ENCODE peak calls at places on chromosomes 7 and 10, in four cellular contexts. One of them, this sample, is unnamed.

GRCh38 chr10:1665681-1666080 is 71.6 kb downstream of the ADARB2 start:
- DNase-seq in thoracic aorta: no peak
- DNase-seq in NCI-H82: no peak
- DNase-seq in CD8-positive, alpha-beta memory T cell: no peak
- DNase-seq in this sample: no peak

GRCh38 chr7:103009466-103010219 is 65.0 kb downstream of the FBXL13 start:
- DNase-seq in thoracic aorta: no peak
- DNase-seq in NCI-H82: no peak
- DNase-seq in CD8-positive, alpha-beta memory T cell: no peak
- DNase-seq in this sample: no peak

GRCh38 chr7:139646566-139646965 is 123.1 kb downstream of the CLEC2L start:
- DNase-seq in thoracic aorta: no peak
- DNase-seq in NCI-H82: peak; percentile 37
- DNase-seq in CD8-positive, alpha-beta memory T cell: no peak
- DNase-seq in this sample: no peak

GRCh38 chr7:128767475-128768110 is 8.0 kb downstream of the OPN1SW start:
- DNase-seq in thoracic aorta: no peak
- DNase-seq in NCI-H82: no peak
- DNase-seq in CD8-positive, alpha-beta memory T cell: no peak
- DNase-seq in this sample: no peak

GRCh38 chr10:130901311-130902165 is 410.0 kb downstream of the TCERG1L start:
- DNase-seq in thoracic aorta: no peak
- DNase-seq in NCI-H82: peak; percentile 9
- DNase-seq in CD8-positive, alpha-beta memory T cell: no peak
- DNase-seq in this sample: no peak

GRCh38 chr10:128086003-128086863 is 40.0 kb downstream of the MKI67 start:
- DNase-seq in thoracic aorta: no peak
- DNase-seq in NCI-H82: peak; percentile 51
- DNase-seq in CD8-positive, alpha-beta memory T cell: no peak
- DNase-seq in this sample: no peak

GRCh38 chr7:12567015-12567414 is 3.5 kb upstream of the SCIN start:
- DNase-seq in thoracic aorta: no peak
- DNase-seq in NCI-H82: no peak
- DNase-seq in CD8-positive, alpha-beta memory T cell: no peak
- DNase-seq in this sample: no peak

GRCh38 chr7:21616796-21617436 is 74.1 kb downstream of the DNAH11 start:
- DNase-seq in thoracic aorta: no peak
- DNase-seq in NCI-H82: no peak
- DNase-seq in CD8-positive, alpha-beta memory T cell: no peak
- DNase-seq in this sample: no peak

GRCh38 chr10:28072573-28072972 is 73.7 kb upstream of the ODAD2 start:
- DNase-seq in thoracic aorta: no peak
- DNase-seq in NCI-H82: no peak
- DNase-seq in CD8-positive, alpha-beta memory T cell: no peak
- DNase-seq in this sample: no peak

GRCh38 chr10:31018977-31019376 is 12.7 kb downstream of the ZNF438 start:
- DNase-seq in thoracic aorta: no peak
- DNase-seq in NCI-H82: no peak
- DNase-seq in CD8-positive, alpha-beta memory T cell: no peak
- DNase-seq in this sample: no peak

GRCh38 chr10:91247360-91248111 is 27.1 kb downstream of the PCGF5 start:
- DNase-seq in thoracic aorta: no peak
- DNase-seq in NCI-H82: peak; percentile 37
- DNase-seq in CD8-positive, alpha-beta memory T cell: no peak
- DNase-seq in this sample: no peak

GRCh38 chr7:26265499-26266075 is 26.1 kb upstream of the SNX10 start:
- DNase-seq in thoracic aorta: no peak
- DNase-seq in NCI-H82: no peak
- DNase-seq in CD8-positive, alpha-beta memory T cell: no peak
- DNase-seq in this sample: no peak

GRCh38 chr7:106938803-106939202 is 73.7 kb downstream of the PIK3CG start:
- DNase-seq in thoracic aorta: no peak
- DNase-seq in NCI-H82: no peak
- DNase-seq in CD8-positive, alpha-beta memory T cell: no peak
- DNase-seq in this sample: no peak

GRCh38 chr7:107938448-107939250 is 47.7 kb downstream of the DLD start:
- DNase-seq in thoracic aorta: no peak
- DNase-seq in NCI-H82: no peak
- DNase-seq in CD8-positive, alpha-beta memory T cell: no peak
- DNase-seq in this sample: no peak

GRCh38 chr10:95445223-95445836 is 115.8 kb downstream of the SORBS1 start:
- DNase-seq in thoracic aorta: peak; percentile 60
- DNase-seq in NCI-H82: no peak
- DNase-seq in CD8-positive, alpha-beta memory T cell: no peak
- DNase-seq in this sample: no peak

GRCh38 chr10:99357691-99358090 is 28.5 kb downstream of the CNNM1 start:
- DNase-seq in thoracic aorta: no peak
- DNase-seq in NCI-H82: no peak
- DNase-seq in CD8-positive, alpha-beta memory T cell: no peak
- DNase-seq in this sample: no peak

GRCh38 chr7:123432601-123433000 is 101.8 kb downstream of the IQUB start:
- DNase-seq in thoracic aorta: no peak
- DNase-seq in NCI-H82: no peak
- DNase-seq in CD8-positive, alpha-beta memory T cell: no peak
- DNase-seq in this sample: no peak

GRCh38 chr10:47359626-47360418 is 11.7 kb downstream of the RBP3 start:
- DNase-seq in thoracic aorta: no peak
- DNase-seq in NCI-H82: no peak
- DNase-seq in CD8-positive, alpha-beta memory T cell: no peak
- DNase-seq in this sample: no peak

GRCh38 chr7:36440880-36441279 is 51.2 kb downstream of the ANLN start:
- DNase-seq in thoracic aorta: no peak
- DNase-seq in NCI-H82: peak; percentile 38
- DNase-seq in CD8-positive, alpha-beta memory T cell: no peak
- DNase-seq in this sample: no peak

This sample was measured in NK-92 treated with Interleukin-12 subunit alpha and Interleukin-12 subunit beta, amount 100 ng/mL, for 24 hours.